ENCODE peak calls at places on chromosomes 13 and 19, in six cellular contexts. N, X, W, E, V and T are unnamed samples.

GRCh38 chr19:2469102-2469914 is 6.6 kb upstream of the GADD45B start:
- DNase-seq in X (no peak), N (no peak), V (no peak), E (no peak), W (no peak), T (peak)

GRCh38 chr19:37951816-37952210 is 44.8 kb downstream of the SIPA1L3 start:
- DNase-seq in E (no peak), N (no peak), W (no peak), X (no peak), V (no peak), T (no peak)

GRCh38 chr13:60090579-60090978 is 73.1 kb downstream of the DIAPH3 start:
- DNase-seq in N (no peak), X (no peak), W (no peak), V (no peak), E (no peak), T (no peak)

GRCh38 chr19:41882568-41883462 is at the start of gene ARHGEF1:
- DNase-seq in V (no peak), N (peak), E (no peak), W (peak), X (no peak), T (no peak)

GRCh38 chr13:45744979-45745378 is 42.9 kb downstream of the CBY2 start:
- DNase-seq in X (no peak), W (no peak), V (no peak), E (no peak), N (no peak), T (no peak)

GRCh38 chr13:99363391-99363790 is 56.2 kb upstream of the GPR183 start:
- DNase-seq in X (no peak), E (no peak), N (no peak), W (no peak), V (no peak), T (no peak)

GRCh38 chr13:106376411-106377112 is 158.9 kb downstream of the EFNB2 start:
- DNase-seq in E (no peak), W (no peak), V (no peak), N (no peak), X (no peak), T (peak)

GRCh38 chr13:46385946-46386345 is 1.1 kb downstream of the RUBCNL start:
- DNase-seq in W (no peak), N (no peak), X (no peak), V (no peak), E (no peak), T (no peak)

GRCh38 chr13:65112123-65113075 is 2117.7 kb downstream of the PCDH9 start:
- DNase-seq in E (no peak), N (no peak), V (no peak), X (no peak), W (no peak), T (no peak)

GRCh38 chr19:39970424-39970673 is 616 bp upstream of the PSMC4 start:
- DNase-seq in V (peak), X (no peak), N (no peak), W (peak), E (no peak), T (no peak)

GRCh38 chr19:7931221-7932061 is 5.5 kb upstream of the CTXN1 start:
- DNase-seq in V (no peak), N (no peak), E (no peak), W (no peak), X (no peak), T (no peak)

GRCh38 chr19:1131718-1132552 is 28.1 kb downstream of the GPX4 start:
- DNase-seq in E (peak), W (peak), N (no peak), X (no peak), V (peak), T (no peak)

GRCh38 chr13:48542581-48543341 is 9.9 kb upstream of the RCBTB2 start:
- DNase-seq in X (peak), W (no peak), E (no peak), N (no peak), V (no peak), T (no peak)

GRCh38 chr19:4843647-4843965 is 12.1 kb upstream of the TICAM1 start:
- DNase-seq in E (no peak), X (no peak), W (no peak), V (no peak), N (no peak), T (no peak)

GRCh38 chr19:32814046-32814445 is 55.5 kb downstream of the SLC7A9 start:
- DNase-seq in W (no peak), V (no peak), E (no peak), X (no peak), N (no peak), T (no peak)

GRCh38 chr19:45075215-45076028 is 856 bp downstream of the ZNF296 start:
- DNase-seq in N (no peak), X (peak), E (no peak), W (peak), V (peak), T (peak)

GRCh38 chr19:10553943-10554381 is 10.3 kb downstream of the ATG4D start:
- DNase-seq in V (peak), E (no peak), X (no peak), W (no peak), N (no peak), T (no peak)

GRCh38 chr13:79936368-79937136 is 404.4 kb downstream of the SPRY2 start:
- DNase-seq in E (no peak), X (peak), N (peak), W (no peak), V (no peak), T (no peak)

GRCh38 chr19:41821003-41821735 is 23.3 kb downstream of the LYPD4 start:
- DNase-seq in E (peak), V (peak), N (peak), W (peak), X (peak), T (peak)

GRCh38 chr13:23985060-23985459 is 87.8 kb upstream of the C1QTNF9B start:
- DNase-seq in N (no peak), E (no peak), W (no peak), V (no peak), X (no peak), T (no peak)

GRCh38 chr13:25167775-25168174 is 4.3 kb downstream of the AMER2 start:
- DNase-seq in W (no peak), N (no peak), E (no peak), V (no peak), X (no peak), T (no peak)

DNA sequence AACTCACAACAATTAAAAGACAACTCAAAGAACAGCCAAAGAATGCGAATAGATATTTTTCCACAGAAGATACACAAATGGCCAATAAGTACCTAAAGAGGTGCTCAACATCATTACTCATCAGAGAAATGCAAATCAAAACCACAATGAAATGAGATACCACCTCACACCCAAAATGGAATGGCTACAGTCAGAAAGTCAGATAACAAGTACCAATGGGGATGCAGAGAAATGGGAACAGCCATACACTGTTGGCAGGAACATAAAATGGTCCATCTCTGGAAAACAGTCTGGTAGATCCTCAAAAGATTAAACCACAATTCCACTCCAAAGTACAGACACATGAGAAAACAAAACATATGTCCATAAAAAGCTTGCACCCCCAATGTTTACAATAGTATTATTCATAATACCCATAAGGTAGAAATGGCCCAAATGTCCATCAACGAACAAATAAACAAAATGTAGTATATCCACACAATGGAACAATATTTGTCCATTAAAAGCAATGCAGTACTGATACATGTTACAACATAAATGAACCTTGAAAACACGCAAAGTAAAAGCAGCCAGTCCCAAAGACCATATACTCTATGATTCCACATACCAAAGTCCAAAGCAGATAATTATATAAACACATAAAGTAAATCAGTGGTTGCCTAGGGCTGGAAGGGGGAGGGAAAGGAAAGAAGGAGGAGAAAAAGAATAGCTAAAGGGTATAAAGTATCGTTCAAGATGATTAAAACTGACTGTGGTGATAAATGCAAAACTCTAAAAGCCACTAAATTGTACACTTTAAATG is 19.6 kb downstream of the USP12 start:
- DNase-seq in W (no peak), E (no peak), V (no peak), N (no peak), X (peak), T (no peak)
- TF ChIP-seq YY1 in W (no peak), E (no peak), V (no peak), N (no peak), X (no peak), T (no peak)

GRCh38 chr19:46748325-46749109 is 2.3 kb upstream of the STRN4 start:
- DNase-seq in X (peak), W (peak), E (no peak), V (no peak), N (peak), T (no peak)
- TF ChIP-seq YY1 in X (no peak), W (no peak), E (no peak), V (peak), N (no peak), T (no peak)

GRCh38 chr19:18090545-18091216 is 3.9 kb upstream of the IL12RB1 start:
- DNase-seq in V (no peak), N (no peak), E (no peak), X (no peak), W (peak), T (no peak)

GRCh38 chr19:18089726-18090125 is 3.0 kb upstream of the IL12RB1 start:
- DNase-seq in V (no peak), N (no peak), E (no peak), W (no peak), X (no peak), T (no peak)

GRCh38 chr19:18085702-18086457 is 854 bp downstream of the IL12RB1 start:
- DNase-seq in V (no peak), X (no peak), E (no peak), W (no peak), N (no peak), T (no peak)

GRCh38 chr19:18083929-18084684 is 2.6 kb downstream of the IL12RB1 start:
- DNase-seq in E (no peak), N (no peak), X (no peak), V (no peak), W (no peak), T (no peak)

GRCh38 chr19:18086590-18087138 is at the start of gene IL12RB1:
- DNase-seq in E (no peak), N (no peak), V (peak), W (no peak), X (no peak), T (no peak)
- TF ChIP-seq YY1 in E (no peak), N (no peak), V (peak), W (no peak), X (no peak), T (no peak)

GRCh38 chr19:35716985-35717664 is 678 bp upstream of the KMT2B start:
- DNase-seq in W (peak), N (peak), V (peak), E (peak), X (peak), T (peak)
- TF ChIP-seq YY1 in W (no peak), N (peak), V (peak), E (no peak), X (peak), T (peak)

GRCh38 chr13:98184796-98185195 is 7.7 kb upstream of the RNF113B start:
- DNase-seq in W (no peak), E (no peak), X (no peak), V (no peak), N (no peak), T (no peak)
- TF ChIP-seq YY1 in W (no peak), E (no peak), X (no peak), V (no peak), N (no peak), T (no peak)

GRCh38 chr19:47002853-47003610 is 16.6 kb upstream of the NPAS1 start:
- DNase-seq in X (no peak), N (no peak), E (no peak), W (no peak), V (no peak), T (no peak)

GRCh38 chr19:47005164-47005641 is 14.4 kb upstream of the NPAS1 start:
- DNase-seq in E (no peak), W (peak), X (peak), N (no peak), V (no peak), T (no peak)

GRCh38 chr19:47003611-47003935 is 16.1 kb upstream of the NPAS1 start:
- DNase-seq in N (peak), E (no peak), W (no peak), X (no peak), V (no peak), T (no peak)

GRCh38 chr19:47002106-47002766 is 17.4 kb upstream of the NPAS1 start:
- DNase-seq in E (no peak), X (no peak), V (no peak), W (no peak), N (no peak), T (no peak)

DNA sequence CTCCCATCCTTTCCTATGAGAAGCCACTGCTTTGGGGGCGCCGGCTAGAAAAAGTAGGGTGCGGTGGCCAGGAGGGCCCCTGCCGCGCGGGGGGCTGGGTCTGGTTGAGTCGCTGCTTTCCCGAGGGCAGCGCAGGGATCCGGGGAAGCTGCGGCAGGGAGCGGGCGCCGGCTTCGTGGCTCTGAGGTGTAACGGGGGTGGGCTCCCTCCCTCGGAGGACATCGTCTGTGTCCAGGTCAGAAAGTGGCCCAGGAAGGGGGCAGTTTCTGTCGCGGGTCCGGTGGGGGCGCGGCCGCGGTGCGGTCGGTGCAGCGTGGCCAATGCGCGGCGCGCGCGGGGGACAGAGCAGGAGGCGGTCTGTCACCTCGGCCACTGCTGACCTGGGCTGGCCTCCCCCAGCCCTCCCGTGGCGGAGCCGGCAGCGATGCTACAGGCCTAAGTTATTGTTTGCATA is 15.6 kb upstream of the NPAS1 start:
- DNase-seq in E (no peak), X (no peak), V (no peak), W (peak), N (peak), T (no peak)
- TF ChIP-seq YY1 in E (no peak), X (no peak), V (no peak), W (no peak), N (no peak), T (no peak)

GRCh38 chr19:30648321-30648720 is 276.1 kb downstream of the ZNF536 start:
- DNase-seq in W (no peak), E (no peak), V (no peak), X (no peak), N (peak), T (no peak)

GRCh38 chr19:30651066-30651465 is 278.9 kb downstream of the ZNF536 start:
- DNase-seq in X (no peak), E (no peak), W (no peak), V (no peak), N (no peak), T (no peak)

GRCh38 chr19:30651691-30652090 is 279.5 kb downstream of the ZNF536 start:
- DNase-seq in V (no peak), X (no peak), E (no peak), N (no peak), W (no peak), T (no peak)

GRCh38 chr19:30649149-30649548 is 277.0 kb downstream of the ZNF536 start:
- DNase-seq in N (no peak), W (no peak), E (no peak), V (no peak), X (no peak), T (no peak)

DNA sequence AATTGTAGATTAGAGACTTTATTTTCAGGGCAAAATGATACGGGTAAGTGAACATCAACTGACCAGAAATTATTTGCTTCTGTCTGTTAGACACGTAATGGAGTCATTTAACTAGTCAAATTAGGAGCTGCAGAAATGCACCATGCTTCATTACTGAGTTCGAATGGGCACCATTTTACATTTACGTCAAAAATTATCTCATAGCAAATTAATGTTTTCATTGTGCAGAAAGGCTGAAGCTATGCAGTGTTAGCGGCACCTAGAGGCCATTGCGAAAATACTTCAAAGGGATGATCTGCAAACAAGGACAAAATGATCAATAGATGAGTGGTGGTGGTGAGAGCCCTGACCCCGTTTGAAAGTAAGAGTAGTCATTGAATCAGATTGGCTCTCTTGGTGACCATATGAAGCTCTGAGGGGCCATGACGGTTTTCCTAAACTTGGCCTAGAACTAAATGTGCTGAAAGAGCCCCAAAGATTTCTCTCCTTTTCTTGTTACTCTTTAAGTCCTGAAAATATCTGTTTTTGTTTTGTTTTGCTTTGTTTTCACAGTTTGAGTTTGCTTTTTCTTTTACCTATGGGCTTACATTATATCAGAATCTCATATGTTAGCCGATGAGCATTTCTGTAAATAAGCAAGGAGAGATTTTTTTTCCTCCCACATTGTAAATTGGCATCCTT is 277.9 kb downstream of the ZNF536 start:
- DNase-seq in X (peak), W (peak), E (peak), N (peak), V (peak), T (peak)
- TF ChIP-seq YY1 in X (no peak), W (no peak), E (no peak), N (no peak), V (no peak), T (no peak)

GRCh38 chr13:27821566-27821965 is 29.3 kb downstream of the GSX1 start:
- DNase-seq in N (no peak), V (no peak), E (peak), W (no peak), X (no peak), T (no peak)
- TF ChIP-seq YY1 in N (no peak), V (no peak), E (no peak), W (no peak), X (no peak), T (no peak)